ENCODE peak calls at places on chromosomes 3 and 15, in seven cellular contexts. One of them, this sample, is unnamed.

GRCh38 chr3:145055375-145056076 is 1083.9 kb downstream of the DIPK2A start:
- DNase-seq in choroid plexus epithelial cell: no peak
- DNase-seq in BJ: no peak
- DNase-seq in pancreas: no peak
- DNase-seq in spleen: no peak
- DNase-seq in thoracic aorta: no peak
- DNase-seq in AG04449: no peak
- DNase-seq in this sample: no peak

GRCh38 chr3:197476126-197476525 is 79.6 kb downstream of the BDH1 start:
- DNase-seq in choroid plexus epithelial cell: no peak
- DNase-seq in BJ: no peak
- DNase-seq in pancreas: no peak
- DNase-seq in spleen: no peak
- DNase-seq in thoracic aorta: no peak
- DNase-seq in AG04449: no peak
- DNase-seq in this sample: no peak

GRCh38 chr15:95684693-95685115 is 645.8 kb upstream of the NR2F2 start:
- DNase-seq in choroid plexus epithelial cell: peak
- DNase-seq in BJ: peak
- DNase-seq in pancreas: no peak
- DNase-seq in spleen: no peak
- DNase-seq in thoracic aorta: no peak
- DNase-seq in AG04449: no peak
- DNase-seq in this sample: no peak

GRCh38 chr15:63686352-63686751 is 89.2 kb downstream of the FBXL22 start:
- DNase-seq in choroid plexus epithelial cell: no peak
- DNase-seq in BJ: no peak
- DNase-seq in pancreas: no peak
- DNase-seq in spleen: no peak
- DNase-seq in thoracic aorta: no peak
- DNase-seq in AG04449: no peak
- DNase-seq in this sample: no peak

GRCh38 chr3:7444886-7445285 is 584.0 kb downstream of the GRM7 start:
- DNase-seq in choroid plexus epithelial cell: no peak
- DNase-seq in BJ: no peak
- DNase-seq in pancreas: no peak
- DNase-seq in spleen: no peak
- DNase-seq in thoracic aorta: no peak
- DNase-seq in AG04449: no peak
- DNase-seq in this sample: no peak

GRCh38 chr15:58545307-58546065 is 113.7 kb downstream of the LIPC start:
- DNase-seq in choroid plexus epithelial cell: peak
- DNase-seq in BJ: no peak
- DNase-seq in pancreas: no peak
- DNase-seq in spleen: no peak
- DNase-seq in thoracic aorta: no peak
- DNase-seq in AG04449: no peak
- DNase-seq in this sample: no peak

GRCh38 chr15:52924641-52925040 is 134.5 kb upstream of the ONECUT1 start:
- DNase-seq in choroid plexus epithelial cell: no peak
- DNase-seq in BJ: no peak
- DNase-seq in pancreas: no peak
- DNase-seq in spleen: no peak
- DNase-seq in thoracic aorta: no peak
- DNase-seq in AG04449: no peak
- DNase-seq in this sample: no peak

GRCh38 chr3:194030372-194030771 is 105.6 kb upstream of the HES1 start:
- DNase-seq in choroid plexus epithelial cell: no peak
- DNase-seq in BJ: no peak
- DNase-seq in pancreas: peak
- DNase-seq in spleen: no peak
- DNase-seq in thoracic aorta: no peak
- DNase-seq in AG04449: no peak
- DNase-seq in this sample: no peak

GRCh38 chr3:127816783-127817182 is 5.5 kb downstream of the MGLL start:
- DNase-seq in choroid plexus epithelial cell: no peak
- DNase-seq in BJ: no peak
- DNase-seq in pancreas: no peak
- DNase-seq in spleen: no peak
- DNase-seq in thoracic aorta: no peak
- DNase-seq in AG04449: no peak
- DNase-seq in this sample: no peak

GRCh38 chr3:138395865-138396751 is 38.3 kb upstream of the ESYT3 start:
- DNase-seq in choroid plexus epithelial cell: no peak
- DNase-seq in BJ: no peak
- DNase-seq in pancreas: no peak
- DNase-seq in spleen: no peak
- DNase-seq in thoracic aorta: no peak
- DNase-seq in AG04449: no peak
- DNase-seq in this sample: no peak

GRCh38 chr3:108705045-108705444 is 52.2 kb downstream of the RETNLB start:
- DNase-seq in choroid plexus epithelial cell: no peak
- DNase-seq in BJ: no peak
- DNase-seq in pancreas: no peak
- DNase-seq in spleen: no peak
- DNase-seq in thoracic aorta: no peak
- DNase-seq in AG04449: no peak
- DNase-seq in this sample: no peak

GRCh38 chr15:88568589-88568988 is 22.1 kb upstream of the DET1 start:
- DNase-seq in choroid plexus epithelial cell: no peak
- DNase-seq in BJ: no peak
- DNase-seq in pancreas: no peak
- DNase-seq in spleen: no peak
- DNase-seq in thoracic aorta: no peak
- DNase-seq in AG04449: no peak
- DNase-seq in this sample: no peak

GRCh38 chr3:32018723-32019564 is 37.4 kb downstream of the ZNF860 start:
- DNase-seq in choroid plexus epithelial cell: peak
- DNase-seq in BJ: no peak
- DNase-seq in pancreas: no peak
- DNase-seq in spleen: no peak
- DNase-seq in thoracic aorta: no peak
- DNase-seq in AG04449: no peak
- DNase-seq in this sample: peak

GRCh38 chr3:64140651-64141050 is 84.6 kb downstream of the PRICKLE2 start:
- DNase-seq in choroid plexus epithelial cell: no peak
- DNase-seq in BJ: no peak
- DNase-seq in pancreas: no peak
- DNase-seq in spleen: no peak
- DNase-seq in thoracic aorta: no peak
- DNase-seq in AG04449: no peak
- DNase-seq in this sample: no peak

GRCh38 chr3:49406571-49407565 is 4.9 kb downstream of the RHOA start:
- DNase-seq in choroid plexus epithelial cell: no peak
- DNase-seq in BJ: no peak
- DNase-seq in pancreas: no peak
- DNase-seq in spleen: peak
- DNase-seq in thoracic aorta: no peak
- DNase-seq in AG04449: no peak
- DNase-seq in this sample: no peak

GRCh38 chr15:52464478-52464877 is 64.2 kb downstream of the MYO5A start:
- DNase-seq in choroid plexus epithelial cell: no peak
- DNase-seq in BJ: no peak
- DNase-seq in pancreas: no peak
- DNase-seq in spleen: no peak
- DNase-seq in thoracic aorta: no peak
- DNase-seq in AG04449: no peak
- DNase-seq in this sample: no peak

GRCh38 chr15:98017150-98017964 is 56.9 kb downstream of the ARRDC4 start:
- DNase-seq in choroid plexus epithelial cell: no peak
- DNase-seq in BJ: no peak
- DNase-seq in pancreas: no peak
- DNase-seq in spleen: no peak
- DNase-seq in thoracic aorta: no peak
- DNase-seq in AG04449: no peak
- DNase-seq in this sample: no peak

DNA sequence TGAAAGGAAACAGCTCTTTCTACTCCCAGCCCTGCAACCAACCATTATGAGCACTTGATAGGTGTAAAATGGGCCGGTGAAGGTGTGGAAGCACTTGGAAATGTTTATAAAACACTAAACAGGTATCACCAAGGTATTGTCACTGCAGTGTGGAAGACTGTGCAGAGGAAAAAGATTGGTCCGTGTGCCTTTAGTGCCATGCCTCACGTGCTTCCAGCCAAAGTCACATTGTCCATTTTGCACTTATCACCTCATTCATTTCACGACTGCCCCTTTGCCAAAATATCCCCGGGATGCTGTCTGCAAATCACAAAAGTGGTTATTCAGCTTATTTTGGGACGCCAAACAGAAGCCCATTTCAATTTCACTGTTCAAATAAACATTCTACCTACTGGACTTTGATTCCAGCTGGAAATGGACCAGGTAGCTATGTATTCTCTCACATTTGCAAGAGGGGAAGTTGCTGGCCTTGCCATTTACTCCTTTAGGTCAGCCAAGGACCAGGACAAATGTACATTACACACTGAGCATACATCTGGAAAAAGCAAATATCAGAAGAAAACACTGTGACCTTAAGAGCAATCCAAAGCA is 58.4 kb downstream of the ARRDC4 start:
- DNase-seq in choroid plexus epithelial cell: no peak
- DNase-seq in BJ: no peak
- DNase-seq in pancreas: no peak
- DNase-seq in spleen: no peak
- DNase-seq in thoracic aorta: no peak
- DNase-seq in AG04449: no peak
- DNase-seq in this sample: no peak
- TF ChIP-seq CTCF in choroid plexus epithelial cell: no peak
- TF ChIP-seq CTCF in BJ: no peak
- TF ChIP-seq CTCF in pancreas: no peak
- TF ChIP-seq CTCF in spleen: no peak
- TF ChIP-seq CTCF in thoracic aorta: no peak
- TF ChIP-seq CTCF in AG04449: no peak
- TF ChIP-seq CTCF in this sample: no peak

DNA sequence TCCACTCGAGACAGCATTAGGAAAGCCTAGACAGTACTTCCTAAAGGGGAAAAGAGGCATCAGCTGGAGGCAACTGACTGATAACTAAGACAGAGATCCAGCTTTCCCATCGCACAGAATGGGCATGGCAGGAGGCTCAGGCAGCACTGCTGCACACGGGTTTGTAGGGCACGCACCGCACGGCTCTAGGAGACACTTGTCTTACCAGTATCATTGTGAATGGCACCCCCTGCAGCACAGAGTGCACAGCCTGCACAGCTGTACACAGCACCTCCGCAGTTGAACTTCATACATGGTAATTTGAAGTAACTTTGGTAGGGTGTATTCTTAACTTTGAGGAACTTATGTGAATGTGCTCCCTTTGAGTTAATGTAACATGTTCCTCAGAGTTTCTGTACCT is 281.6 kb downstream of the PLCL2 start:
- DNase-seq in choroid plexus epithelial cell: no peak
- DNase-seq in BJ: no peak
- DNase-seq in pancreas: no peak
- DNase-seq in spleen: no peak
- DNase-seq in thoracic aorta: no peak
- DNase-seq in AG04449: no peak
- DNase-seq in this sample: no peak
- TF ChIP-seq CTCF in choroid plexus epithelial cell: peak
- TF ChIP-seq CTCF in BJ: no peak
- TF ChIP-seq CTCF in pancreas: no peak
- TF ChIP-seq CTCF in spleen: no peak
- TF ChIP-seq CTCF in thoracic aorta: no peak
- TF ChIP-seq CTCF in AG04449: no peak
- TF ChIP-seq CTCF in this sample: no peak

GRCh38 chr3:155853214-155854146 is 747 bp downstream of the SLC33A1 start:
- DNase-seq in choroid plexus epithelial cell: no peak
- DNase-seq in BJ: no peak
- DNase-seq in pancreas: no peak
- DNase-seq in spleen: peak
- DNase-seq in thoracic aorta: no peak
- DNase-seq in AG04449: no peak
- DNase-seq in this sample: no peak
- TF ChIP-seq CTCF in choroid plexus epithelial cell: no peak
- TF ChIP-seq CTCF in BJ: no peak
- TF ChIP-seq CTCF in pancreas: no peak
- TF ChIP-seq CTCF in spleen: no peak
- TF ChIP-seq CTCF in thoracic aorta: no peak
- TF ChIP-seq CTCF in AG04449: no peak
- TF ChIP-seq CTCF in this sample: peak

GRCh38 chr3:168648321-168648720 is 552.6 kb upstream of the GOLIM4 start:
- DNase-seq in choroid plexus epithelial cell: no peak
- DNase-seq in BJ: no peak
- DNase-seq in pancreas: no peak
- DNase-seq in spleen: no peak
- DNase-seq in thoracic aorta: no peak
- DNase-seq in AG04449: no peak
- DNase-seq in this sample: no peak

GRCh38 chr3:168653255-168653654 is 557.5 kb upstream of the GOLIM4 start:
- DNase-seq in choroid plexus epithelial cell: no peak
- DNase-seq in BJ: no peak
- DNase-seq in pancreas: no peak
- DNase-seq in spleen: no peak
- DNase-seq in thoracic aorta: no peak
- DNase-seq in AG04449: no peak
- DNase-seq in this sample: no peak

DNA sequence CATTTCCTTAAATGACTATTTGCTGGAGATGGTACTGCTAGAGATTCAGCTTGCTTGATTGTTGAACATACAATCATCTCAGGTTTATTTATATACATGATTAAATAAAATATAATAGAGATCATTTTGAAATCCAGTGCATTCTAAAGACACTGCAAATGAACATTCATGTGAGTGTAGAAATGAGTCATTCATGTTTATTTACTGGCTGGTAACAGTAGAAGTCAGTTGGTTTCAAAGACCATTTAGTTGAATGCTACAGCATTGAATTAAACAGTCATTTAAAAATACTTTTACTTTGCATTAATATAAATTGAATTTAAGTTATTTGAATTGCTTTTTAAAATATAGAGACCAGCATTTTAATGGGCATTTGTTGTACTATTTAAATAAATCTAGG is 551.9 kb upstream of the GOLIM4 start:
- DNase-seq in choroid plexus epithelial cell: no peak
- DNase-seq in BJ: no peak
- DNase-seq in pancreas: no peak
- DNase-seq in spleen: no peak
- DNase-seq in thoracic aorta: no peak
- DNase-seq in AG04449: no peak
- DNase-seq in this sample: no peak
- TF ChIP-seq CTCF in choroid plexus epithelial cell: no peak
- TF ChIP-seq CTCF in BJ: no peak
- TF ChIP-seq CTCF in pancreas: no peak
- TF ChIP-seq CTCF in spleen: no peak
- TF ChIP-seq CTCF in thoracic aorta: no peak
- TF ChIP-seq CTCF in AG04449: no peak
- TF ChIP-seq CTCF in this sample: no peak